ENCODE peak calls at places on chromosomes 1 and 21, in four cellular contexts. R is cardiac muscle cell, C is fibroblast of pulmonary artery, T is GM23338. N is an unnamed sample.

GRCh38 chr1:235919797-235920475 is 53.2 kb upstream of the LYST start:
- DNase-seq in R (no peak), C (peak), T (no peak), N (peak)

GRCh38 chr1:51792864-51793263 is 85.7 kb downstream of the NRDC start:
- DNase-seq in C (peak), R (no peak), T (no peak), N (peak)

GRCh38 chr1:9449106-9449627 is 90.1 kb upstream of the SLC25A33 start:
- DNase-seq in R (no peak), T (no peak), C (peak), N (peak)

GRCh38 chr1:43719063-43719462 is 11.7 kb downstream of the ST3GAL3 start:
- DNase-seq in C (no peak), R (no peak), T (no peak), N (peak)

GRCh38 chr1:40478276-40478675 is 1.2 kb downstream of the ZFP69 start:
- DNase-seq in C (no peak), R (no peak), T (no peak), N (peak)

GRCh38 chr1:224931605-224932004 is 2.1 kb downstream of the DNAH14 start:
- DNase-seq in C (no peak), R (no peak), T (no peak), N (no peak)

GRCh38 chr1:119345398-119345797 is 23.2 kb upstream of the HAO2 start:
- DNase-seq in R (no peak), C (no peak), T (no peak), N (no peak)

GRCh38 chr1:103937763-103938357 is 188.2 kb downstream of the AMY1C start:
- DNase-seq in R (no peak), T (no peak), C (no peak), N (no peak)

GRCh38 chr1:28778021-28778420 is 33.9 kb upstream of the OPRD1 start:
- DNase-seq in C (no peak), T (no peak), R (no peak), N (no peak)

GRCh38 chr1:116372186-116372585 is 858 bp upstream of the ATP1A1 start:
- DNase-seq in R (no peak), C (no peak), T (peak), N (no peak)

GRCh38 chr1:117842408-117843170 is 86.8 kb downstream of the GDAP2 start:
- DNase-seq in T (peak), C (no peak), R (no peak), N (peak)

DNA sequence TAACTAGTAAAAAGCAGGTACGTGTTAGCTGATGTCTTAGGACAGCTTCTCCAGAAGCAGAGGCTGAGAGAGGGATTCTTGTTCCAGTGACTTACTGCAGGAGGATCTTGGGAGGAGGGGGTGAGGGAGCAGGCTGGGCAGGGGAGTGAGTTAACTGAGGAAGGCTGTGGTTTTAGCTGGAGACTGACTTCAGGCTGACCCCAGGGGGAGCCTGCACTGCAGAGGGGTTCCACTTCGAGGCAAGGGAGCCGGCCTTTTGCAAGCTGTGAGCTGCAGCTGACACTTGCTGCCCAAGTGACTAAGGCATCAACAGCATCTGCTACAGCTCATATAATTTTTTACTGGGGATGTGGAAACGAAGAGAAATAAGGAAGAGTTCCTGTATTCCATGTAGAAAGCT is 50.4 kb upstream of the SOD1 start:
- DNase-seq in C (no peak), T (peak), R (no peak), N (no peak)
- TF ChIP-seq CTCF in C (no peak), T (peak), R (no peak), N (no peak)

DNA sequence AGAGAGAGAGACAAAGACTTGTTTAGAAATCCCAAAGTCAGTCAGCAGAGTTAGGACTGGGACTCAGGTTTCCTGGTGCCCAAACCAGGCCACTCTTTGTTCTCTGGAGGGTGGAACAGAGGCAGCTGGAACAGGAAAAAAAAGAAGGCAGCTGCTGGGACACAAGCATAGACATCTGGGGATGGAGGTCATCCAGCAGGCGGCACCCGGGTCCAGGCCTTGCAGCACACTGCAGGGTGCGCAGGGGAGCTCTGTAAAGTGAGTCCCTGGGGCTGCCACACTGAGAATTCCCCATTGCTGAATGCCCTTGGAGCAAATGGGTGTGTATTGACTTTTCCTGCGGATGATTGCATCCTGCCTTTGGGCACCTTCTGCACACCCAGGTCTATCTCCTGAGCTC is 222.9 kb upstream of the CSF3R start:
- DNase-seq in T (no peak), R (no peak), C (no peak), N (no peak)
- TF ChIP-seq CTCF in T (peak), R (no peak), C (no peak), N (no peak)

DNA sequence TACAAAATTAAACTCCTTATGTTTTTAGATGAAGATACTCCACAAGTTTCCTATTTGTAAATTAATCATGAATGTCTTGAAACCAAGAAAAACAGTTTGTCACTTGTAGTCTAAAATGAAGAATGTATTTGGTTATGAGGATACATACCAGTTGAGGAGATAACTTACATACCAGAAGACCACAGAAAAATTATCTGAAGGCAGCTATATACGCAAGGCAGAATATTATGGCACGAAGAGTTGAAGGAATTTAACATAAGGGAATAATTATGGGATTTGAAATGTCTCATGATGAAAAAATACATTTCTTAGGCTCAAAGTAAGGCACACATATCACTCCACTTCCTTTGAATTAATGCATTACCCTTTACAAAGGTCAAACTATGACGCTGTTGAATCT is 73.3 kb downstream of the IFI44 start:
- DNase-seq in T (no peak), C (peak), R (no peak), N (no peak)
- TF ChIP-seq CTCF in T (no peak), C (no peak), R (no peak), N (no peak)

GRCh38 chr1:99239690-99240089 is 24.6 kb upstream of the PLPPR4 start:
- DNase-seq in C (no peak), T (peak), R (no peak), N (no peak)
- TF ChIP-seq CTCF in C (no peak), T (no peak), R (no peak), N (no peak)

GRCh38 chr21:18041012-18041411 is 203.6 kb upstream of the CHODL start:
- DNase-seq in T (peak), C (peak), R (peak), N (peak)
- TF ChIP-seq CTCF in T (peak), C (peak), R (peak), N (peak)

GRCh38 chr1:206963740-206964139 is 6.5 kb downstream of the FCAMR start:
- DNase-seq in T (no peak), R (no peak), C (no peak), N (no peak)
- TF ChIP-seq CTCF in T (no peak), R (no peak), C (no peak), N (no peak)

GRCh38 chr1:204295666-204296065 is 64.1 kb downstream of the PLEKHA6 start:
- DNase-seq in T (no peak), C (no peak), R (no peak), N (peak)

GRCh38 chr1:204293605-204294365 is 65.9 kb downstream of the PLEKHA6 start:
- DNase-seq in R (no peak), T (no peak), C (peak), N (peak)

GRCh38 chr1:204299828-204300365 is 59.8 kb downstream of the PLEKHA6 start:
- DNase-seq in T (no peak), C (no peak), R (no peak), N (no peak)

GRCh38 chr1:204294371-204294770 is 65.4 kb downstream of the PLEKHA6 start:
- DNase-seq in C (peak), T (no peak), R (no peak), N (peak)

DNA sequence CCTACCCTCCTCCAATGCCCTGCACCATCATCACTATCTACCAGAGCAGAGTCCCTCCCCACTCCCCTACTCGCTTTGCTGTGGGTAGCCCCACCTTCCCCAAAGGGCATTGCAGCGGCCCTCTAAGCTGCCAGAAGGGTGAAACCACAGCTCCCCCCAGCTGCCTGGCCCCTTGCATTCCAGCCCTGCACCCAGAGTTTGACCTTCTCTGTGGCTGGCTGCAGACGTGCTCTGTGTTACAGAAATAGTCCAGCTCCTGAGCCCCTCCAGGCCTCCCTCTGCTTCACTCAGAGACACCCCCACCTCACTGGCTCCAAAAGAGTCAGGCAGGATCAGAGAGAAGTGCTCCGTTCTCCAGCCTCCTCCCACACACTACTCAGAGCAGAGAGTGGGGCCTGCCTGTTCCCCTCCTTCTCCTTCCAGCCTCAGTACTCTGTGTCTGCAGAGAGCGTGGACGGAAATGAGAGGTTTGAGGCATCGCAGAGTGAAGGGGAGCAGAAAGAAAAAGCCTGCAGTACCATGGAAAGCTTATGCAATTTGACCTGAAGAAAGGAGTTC is 63.2 kb downstream of the PLEKHA6 start:
- DNase-seq in T (peak), C (peak), R (peak), N (peak)
- TF ChIP-seq CTCF in T (peak), C (no peak), R (no peak), N (no peak)

N was measured in fibroblast of mammary gland.